ENCODE peak calls at places on chromosomes 7 and 10, in five cellular contexts. E, S, O, K and C are unnamed samples.

GRCh38 chr7:73424486-73424885 is 9.1 kb upstream of the FZD9 start:
- DNase-seq in S (no peak), E (no peak), O (no peak), K (no peak), C (no peak)

GRCh38 chr7:22361795-22362194 is 4.8 kb upstream of the RAPGEF5 start:
- DNase-seq in O (no peak), K (peak), S (no peak), E (peak), C (no peak)

GRCh38 chr7:64574481-64575159 is 11.7 kb upstream of the ZNF680 start:
- DNase-seq in K (peak), E (no peak), O (peak), S (peak), C (peak)

GRCh38 chr7:94375167-94375566 is 19.5 kb upstream of the COL1A2 start:
- DNase-seq in O (peak), E (no peak), K (no peak), S (peak), C (no peak)

GRCh38 chr10:73501651-73502050 is 5.8 kb upstream of the PPP3CB start:
- DNase-seq in O (no peak), K (no peak), S (no peak), E (no peak), C (no peak)

GRCh38 chr10:20492447-20492846 is 404.7 kb downstream of the NEBL start:
- DNase-seq in K (no peak), E (no peak), O (no peak), S (no peak), C (no peak)

GRCh38 chr7:45983720-45984032 is 62.6 kb upstream of the IGFBP3 start:
- DNase-seq in S (no peak), O (no peak), K (no peak), E (no peak), C (no peak)

GRCh38 chr10:32112055-32112454 is 55.8 kb upstream of the KIF5B start:
- DNase-seq in E (no peak), S (no peak), K (peak), O (no peak), C (no peak)

GRCh38 chr10:92290076-92290836 is 622 bp downstream of the CPEB3 start:
- DNase-seq in S (peak), E (peak), O (peak), K (no peak), C (peak)

GRCh38 chr10:30803901-30804322 is 174.4 kb upstream of the LYZL2 start:
- DNase-seq in S (no peak), O (peak), E (peak), K (no peak), C (no peak)
- H3K27ac ChIP-seq in S (peak), O (no peak), E (peak), K (no peak), C (no peak)

GRCh38 chr10:113520606-113521481 is 32.0 kb upstream of the HABP2 start:
- DNase-seq in O (peak), K (no peak), E (peak), S (peak), C (peak)

GRCh38 chr10:113522460-113522859 is 30.4 kb upstream of the HABP2 start:
- DNase-seq in E (no peak), S (no peak), K (no peak), O (no peak), C (no peak)

GRCh38 chr10:113523071-113523470 is 29.8 kb upstream of the HABP2 start:
- DNase-seq in S (no peak), O (no peak), K (no peak), E (no peak), C (no peak)

GRCh38 chr10:113519616-113520015 is 33.2 kb upstream of the HABP2 start:
- DNase-seq in K (no peak), O (no peak), S (no peak), E (no peak), C (no peak)

DNA sequence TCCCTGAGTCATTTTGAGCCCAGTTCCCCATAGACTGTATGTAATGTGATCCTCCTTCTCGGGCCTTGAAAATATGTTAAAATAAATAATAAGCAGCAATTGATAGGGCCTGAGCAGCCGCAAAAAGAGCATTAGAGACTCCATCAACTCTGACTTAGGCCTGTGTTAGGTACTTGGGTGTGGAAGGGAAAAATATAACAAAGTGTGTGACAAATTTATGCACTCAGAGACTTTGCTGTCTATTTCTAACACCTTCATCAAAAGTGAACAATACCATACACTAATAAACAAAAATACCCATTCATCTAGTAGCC is 31.4 kb upstream of the HABP2 start:
- DNase-seq in S (no peak), E (no peak), O (no peak), K (no peak), C (no peak)
- TF ChIP-seq CTCF in S (peak), E (no peak), O (no peak), K (peak), C (no peak)

GRCh38 chr10:24208661-24209420 is at the start of gene KIAA1217:
- DNase-seq in E (peak), S (peak), K (no peak), O (peak), C (no peak)
- H3K4me3 ChIP-seq in E (peak), S (peak), K (peak), O (peak), C (peak)

GRCh38 chr7:2759736-2760097 is 71.7 kb downstream of the AMZ1 start:
- DNase-seq in S (no peak), K (no peak), O (peak), E (no peak), C (peak)
- H3K27ac ChIP-seq in S (peak), K (peak), O (peak), E (peak), C (peak)

DNA sequence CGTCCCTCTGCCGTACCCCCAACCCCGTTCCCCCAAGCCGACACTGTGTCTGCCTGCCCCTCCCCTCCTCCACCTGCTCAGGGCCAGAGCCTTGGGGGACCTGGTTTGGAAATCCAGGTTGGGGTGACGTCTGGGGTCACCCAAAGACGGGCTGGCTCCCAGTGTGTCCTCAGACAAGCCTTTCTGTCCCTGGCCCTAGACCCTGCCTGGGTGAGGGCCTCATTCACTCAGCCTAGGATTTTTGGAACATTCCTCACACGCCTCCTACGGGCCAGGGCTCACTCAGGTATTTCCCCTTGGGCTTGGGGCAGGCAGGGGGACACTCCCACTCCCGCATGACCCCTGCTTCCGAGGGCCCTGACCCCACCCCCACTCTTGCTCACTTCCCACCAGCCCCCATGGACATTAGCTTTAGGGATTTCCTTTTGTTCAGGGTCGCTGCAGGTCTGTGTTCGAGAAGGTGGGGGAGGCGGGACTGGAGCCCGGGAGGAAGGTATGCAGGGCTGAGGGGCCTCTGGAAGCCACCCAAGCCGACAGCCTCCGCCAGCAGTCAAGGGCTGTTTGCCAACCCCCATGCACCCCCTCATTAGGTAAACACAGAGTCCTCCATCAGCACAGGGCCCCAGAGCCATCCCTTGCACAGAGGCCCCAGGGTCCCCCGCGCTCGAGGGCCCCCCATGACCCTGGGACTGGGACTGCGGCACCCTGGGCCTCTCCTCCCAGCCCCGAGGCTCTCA is 35.1 kb downstream of the PDGFA start:
- DNase-seq in S (no peak), K (no peak), O (no peak), E (no peak), C (no peak)
- TF ChIP-seq CTCF in S (no peak), K (no peak), O (no peak), E (no peak), C (no peak)

GRCh38 chr10:3651969-3652653 is 132.9 kb downstream of the KLF6 start:
- DNase-seq in E (no peak), S (no peak), O (no peak), K (no peak), C (no peak)

GRCh38 chr10:3655528-3655927 is 129.5 kb downstream of the KLF6 start:
- DNase-seq in K (no peak), O (no peak), S (no peak), E (no peak), C (no peak)

GRCh38 chr10:3656214-3656613 is 128.8 kb downstream of the KLF6 start:
- DNase-seq in K (no peak), S (no peak), O (no peak), E (no peak), C (no peak)

GRCh38 chr10:3654496-3654895 is 130.5 kb downstream of the KLF6 start:
- DNase-seq in S (no peak), K (peak), O (no peak), E (no peak), C (no peak)

GRCh38 chr10:3652886-3653285 is 132.1 kb downstream of the KLF6 start:
- DNase-seq in K (no peak), S (no peak), E (no peak), O (no peak), C (no peak)
- H3K4me3 ChIP-seq in K (no peak), S (peak), E (no peak), O (no peak), C (no peak)